ENCODE peak calls at places on chromosome 6, in nine cellular contexts. I, A, H, T, E, C, O, S and M are unnamed samples.
A peak's percentile ranks its signal among the peaks of the same experiment; 100 is the strongest.

GRCh38 chr6:29791162-29791561 is 36.5 kb upstream of the HLA-G start:
- DNase-seq in A (no peak), O (no peak), H (no peak), S (no peak), T (no peak), E (no peak), C (no peak), I (no peak), M (no peak)

GRCh38 chr6:4820704-4821276 is 44.6 kb downstream of the CDYL start:
- DNase-seq in S (no peak), T (no peak), E (no peak), A (no peak), C (no peak), H (no peak), O (no peak), I (no peak), M (no peak)

GRCh38 chr6:159602370-159603185 is 90.5 kb downstream of the SOD2 start:
- DNase-seq in T (no peak), H (no peak), A (no peak), S (no peak), O (no peak), E (no peak), C (no peak), I (no peak), M (no peak)

GRCh38 chr6:19837511-19838441 is 606 bp downstream of the ID4 start:
- DNase-seq in A (peak; percentile 39), T (no peak), C (peak; percentile 20), H (peak; percentile 66), I (no peak), S (no peak), O (no peak), E (peak; percentile 64), M (peak; percentile 44)

GRCh38 chr6:21666200-21666671 is 72.7 kb downstream of the SOX4 start:
- DNase-seq in E (no peak), O (no peak), T (no peak), H (peak; percentile 88), I (no peak), S (no peak), A (no peak), C (peak; percentile 15), M (peak; percentile 13)

GRCh38 chr6:163900570-163900969 is 486.1 kb downstream of the QKI start:
- DNase-seq in A (no peak), I (no peak), C (no peak), S (no peak), H (no peak), T (no peak), O (no peak), E (no peak), M (no peak)

GRCh38 chr6:169829786-169830185 is 78.4 kb downstream of the ERMARD start:
- DNase-seq in O (no peak), A (no peak), E (no peak), T (no peak), H (no peak), C (no peak), S (no peak), I (no peak), M (no peak)

GRCh38 chr6:142551145-142551811 is 249.5 kb downstream of the ADGRG6 start:
- DNase-seq in S (peak; percentile 17), A (no peak), T (no peak), O (peak; percentile 0), I (peak; percentile 10), H (peak; percentile 23), C (no peak), E (no peak), M (no peak)

GRCh38 chr6:44072959-44073611 is 54.2 kb downstream of the MRPL14 start:
- DNase-seq in S (peak; percentile 56), H (peak; percentile 91), E (peak; percentile 79), C (no peak), T (no peak), I (peak; percentile 37), O (no peak), A (peak; percentile 78), M (peak; percentile 89)

GRCh38 chr6:111564482-111564945 is 41.2 kb downstream of the TRAF3IP2 start:
- DNase-seq in E (no peak), H (no peak), C (no peak), T (no peak), S (no peak), A (no peak), O (peak; percentile 41), I (no peak), M (no peak)

GRCh38 chr6:132252113-132252512 is 149.2 kb downstream of the MOXD1 start:
- DNase-seq in C (no peak), E (no peak), S (no peak), H (no peak), O (no peak), T (no peak), I (no peak), A (no peak), M (no peak)

GRCh38 chr6:122696079-122696478 is 83.4 kb upstream of the FABP7 start:
- DNase-seq in O (no peak), C (no peak), A (no peak), I (no peak), E (no peak), T (no peak), H (peak; percentile 64), S (no peak), M (no peak)

GRCh38 chr6:14791525-14791924 is 454.3 kb upstream of the JARID2 start:
- DNase-seq in A (no peak), T (no peak), S (no peak), E (no peak), C (no peak), H (no peak), O (no peak), I (no peak), M (no peak)

GRCh38 chr6:7615611-7616383 is 25.8 kb downstream of the SNRNP48 start:
- DNase-seq in H (peak; percentile 71), T (no peak), E (no peak), I (no peak), S (peak; percentile 26), C (peak; percentile 50), A (peak; percentile 38), O (peak; percentile 2), M (no peak)

GRCh38 chr6:108735310-108735990 is 112.8 kb upstream of the ARMC2 start:
- DNase-seq in E (no peak), H (no peak), T (no peak), A (no peak), S (no peak), C (no peak), O (no peak), I (no peak), M (no peak)

GRCh38 chr6:25950297-25950696 is 12.3 kb upstream of the TRIM38 start:
- DNase-seq in I (no peak), A (no peak), O (no peak), C (no peak), S (no peak), T (no peak), E (no peak), H (no peak), M (no peak)

GRCh38 chr6:81985191-81985590 is 232.7 kb upstream of the TENT5A start:
- DNase-seq in H (no peak), C (no peak), I (no peak), T (no peak), S (no peak), A (no peak), E (no peak), O (no peak), M (no peak)

GRCh38 chr6:93821953-93822352 is 402.6 kb upstream of the EPHA7 start:
- DNase-seq in A (no peak), C (no peak), O (no peak), H (no peak), I (no peak), T (no peak), E (no peak), S (no peak), M (no peak)

GRCh38 chr6:16237242-16237641 is 1.1 kb upstream of the GMPR start:
- DNase-seq in O (no peak), I (no peak), C (no peak), H (no peak), S (no peak), A (no peak), T (no peak), E (no peak), M (no peak)

GRCh38 chr6:44926556-44926955 is 401.6 kb upstream of the RUNX2 start:
- DNase-seq in T (no peak), C (peak; percentile 44), E (no peak), O (no peak), S (no peak), I (no peak), H (no peak), A (no peak), M (no peak)

GRCh38 chr6:63567966-63568365 is 4.3 kb upstream of the LOC128125822 start:
- DNase-seq in T (no peak), H (no peak), A (no peak), E (no peak), I (no peak), C (no peak), S (no peak), O (no peak), M (no peak)

GRCh38 chr6:137743493-137743892 is 123.6 kb upstream of the TNFAIP3 start:
- DNase-seq in E (no peak), S (no peak), A (no peak), C (no peak), T (no peak), I (no peak), O (no peak), H (no peak), M (no peak)

GRCh38 chr6:130700397-130700796 is 126.8 kb upstream of the SMLR1 start:
- DNase-seq in A (no peak), O (no peak), E (no peak), C (no peak), I (no peak), S (no peak), H (no peak), T (no peak), M (no peak)

GRCh38 chr6:139600919-139601470 is 226.5 kb upstream of the CITED2 start:
- DNase-seq in S (no peak), A (no peak), T (no peak), E (no peak), H (peak; percentile 75), I (no peak), O (no peak), C (no peak), M (no peak)

GRCh38 chr6:169624785-169625184 is 77.0 kb downstream of the WDR27 start:
- DNase-seq in A (no peak), O (no peak), E (peak; percentile 23), I (no peak), H (no peak), S (no peak), T (no peak), C (no peak), M (no peak)

GRCh38 chr6:72559067-72559466 is 62.8 kb upstream of the KCNQ5 start:
- DNase-seq in A (no peak), I (no peak), E (no peak), C (no peak), H (no peak), S (no peak), T (no peak), O (no peak), M (no peak)

GRCh38 chr6:15404700-15404980 is 158.8 kb downstream of the JARID2 start:
- DNase-seq in E (no peak), H (no peak), S (no peak), O (no peak), T (no peak), A (no peak), I (no peak), C (no peak), M (no peak)

GRCh38 chr6:818191-818590 is 125.3 kb upstream of the EXOC2 start:
- DNase-seq in H (no peak), S (no peak), T (no peak), O (no peak), C (no peak), I (no peak), E (no peak), A (no peak), M (no peak)

GRCh38 chr6:85669735-85670194 is 27.1 kb upstream of the SYNCRIP start:
- DNase-seq in H (peak; percentile 63), C (no peak), I (peak; percentile 16), T (no peak), O (no peak), E (no peak), S (peak; percentile 40), A (no peak), M (no peak)

GRCh38 chr6:133991096-133991593 is 38.1 kb downstream of the TBPL1 start:
- DNase-seq in I (no peak), T (no peak), O (no peak), H (peak; percentile 39), A (no peak), E (no peak), C (no peak), S (no peak), M (no peak)

GRCh38 chr6:128508588-128509296 is 11.7 kb downstream of the PTPRK start:
- DNase-seq in O (no peak), S (no peak), T (no peak), C (no peak), H (no peak), A (no peak), E (no peak), I (no peak), M (peak; percentile 36)